ENCODE peak calls at places on chromosome 4, in ten cellular contexts. Z, Q, C, M, X, F, D, H, U and K are unnamed samples. For H3K9me3, the result is how much of the 10 kb centered on the place peaks cover.

GRCh38 chr4:128060130-128060619 is 937 bp upstream of the LARP1B start:
- DNase-seq in Z (no peak), Q (no peak), C (no peak), M (no peak), X (no peak), F (no peak), D (no peak), H (no peak), U (no peak), K (no peak)

GRCh38 chr4:148376151-148376550 is 66.1 kb downstream of the NR3C2 start:
- DNase-seq in Z (peak), Q (no peak), C (no peak), M (peak), X (peak), F (peak), D (peak), H (no peak), U (peak), K (no peak)

GRCh38 chr4:179361978-179362486 is 1919.8 kb upstream of the AGA start:
- DNase-seq in Z (no peak), Q (no peak), C (no peak), M (no peak), X (no peak), F (no peak), D (no peak), H (no peak), U (no peak), K (no peak)

GRCh38 chr4:71107732-71108131 is 114.3 kb downstream of the DCK start:
- DNase-seq in Z (no peak), Q (no peak), C (no peak), M (no peak), X (no peak), F (no peak), D (no peak), H (no peak), U (no peak), K (no peak)

GRCh38 chr4:7371122-7371941 is 63.4 kb downstream of the PSAPL1 start:
- DNase-seq in Z (no peak), Q (no peak), C (no peak), M (no peak), X (no peak), F (no peak), D (no peak), H (no peak), U (no peak), K (no peak)

GRCh38 chr4:113635739-113636437 is 125.7 kb downstream of the CAMK2D start:
- DNase-seq in Z (no peak), Q (no peak), C (no peak), M (no peak), X (no peak), F (no peak), D (no peak), H (no peak), U (no peak), K (no peak)

GRCh38 chr4:159455675-159456235 is 352.9 kb downstream of the RAPGEF2 start:
- DNase-seq in Z (no peak), Q (no peak), C (no peak), M (no peak), X (peak), F (peak), D (no peak), H (peak), U (no peak), K (no peak)

GRCh38 chr4:183181081-183181480 is 82.0 kb downstream of the WWC2 start:
- DNase-seq in Z (no peak), Q (no peak), C (no peak), M (no peak), X (no peak), F (no peak), D (no peak), H (no peak), U (no peak), K (no peak)

GRCh38 chr4:165814256-165815010 is 58.6 kb upstream of the TLL1 start:
- DNase-seq in Z (no peak), Q (no peak), C (no peak), M (no peak), X (no peak), F (no peak), D (no peak), H (no peak), U (no peak), K (no peak)

GRCh38 chr4:8307714-8308113 is 38.2 kb downstream of the HTRA3 start:
- DNase-seq in Z (no peak), Q (peak), C (peak), M (peak), X (no peak), F (no peak), D (peak), H (no peak), U (no peak), K (no peak)

GRCh38 chr4:55613621-55614020 is 21.6 kb upstream of the PDCL2 start:
- DNase-seq in Z (no peak), Q (no peak), C (no peak), M (no peak), X (no peak), F (no peak), D (no peak), H (no peak), U (no peak), K (no peak)

GRCh38 chr4:110533940-110534339 is 58.0 kb downstream of the ENPEP start:
- DNase-seq in Z (no peak), Q (no peak), C (no peak), M (no peak), X (no peak), F (no peak), D (no peak), H (no peak), U (no peak), K (no peak)

GRCh38 chr4:87236851-87237250 is 16.4 kb upstream of the KLHL8 start:
- DNase-seq in Z (no peak), Q (no peak), C (no peak), M (no peak), X (no peak), F (peak), D (no peak), H (no peak), U (no peak), K (no peak)

GRCh38 chr4:39928538-39928937 is 49.2 kb downstream of the PDS5A start:
- DNase-seq in Z (no peak), Q (no peak), C (no peak), M (no peak), X (no peak), F (no peak), D (no peak), H (no peak), U (no peak), K (no peak)

GRCh38 chr4:48997962-48998361 is 11.9 kb downstream of the CWH43 start:
- DNase-seq in Z (no peak), Q (no peak), C (no peak), M (no peak), X (no peak), F (no peak), D (no peak), H (no peak), U (no peak), K (no peak)

GRCh38 chr4:49002931-49003330 is 16.9 kb downstream of the CWH43 start:
- DNase-seq in Z (no peak), Q (no peak), C (no peak), M (no peak), X (no peak), F (no peak), D (no peak), H (no peak), U (no peak), K (no peak)

GRCh38 chr4:49000806-49001205 is 14.7 kb downstream of the CWH43 start:
- DNase-seq in Z (no peak), Q (no peak), C (no peak), M (no peak), X (no peak), F (no peak), D (no peak), H (no peak), U (no peak), K (no peak)

DNA sequence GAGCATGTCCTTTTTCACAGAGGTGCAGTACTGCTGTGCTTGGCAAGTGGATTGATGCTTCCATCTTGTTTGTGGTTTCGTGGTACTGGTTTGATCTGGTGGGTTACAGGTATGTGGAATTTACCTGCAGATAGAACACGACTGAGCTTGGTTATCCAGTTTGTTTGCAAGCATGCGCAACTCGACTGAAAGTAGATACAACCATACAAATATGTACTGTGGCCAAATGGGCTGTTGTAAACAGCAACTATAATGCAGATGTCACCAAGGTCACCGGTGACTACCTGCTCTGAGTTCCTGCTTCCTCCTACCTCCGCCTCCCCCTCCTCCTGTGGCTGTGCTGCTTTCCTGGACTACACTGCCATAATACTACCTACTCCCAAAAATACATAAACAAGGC is 12.4 kb downstream of the CWH43 start:
- DNase-seq in Z (no peak), Q (no peak), C (no peak), M (no peak), X (no peak), F (no peak), D (no peak), H (no peak), U (no peak), K (no peak)
- H3K9me3 ChIP-seq in Z (under half), Q (under half), C (under half), M (under half), X (under half), F (under half), D (under half), H (under half), U (under half), K (under half)

DNA sequence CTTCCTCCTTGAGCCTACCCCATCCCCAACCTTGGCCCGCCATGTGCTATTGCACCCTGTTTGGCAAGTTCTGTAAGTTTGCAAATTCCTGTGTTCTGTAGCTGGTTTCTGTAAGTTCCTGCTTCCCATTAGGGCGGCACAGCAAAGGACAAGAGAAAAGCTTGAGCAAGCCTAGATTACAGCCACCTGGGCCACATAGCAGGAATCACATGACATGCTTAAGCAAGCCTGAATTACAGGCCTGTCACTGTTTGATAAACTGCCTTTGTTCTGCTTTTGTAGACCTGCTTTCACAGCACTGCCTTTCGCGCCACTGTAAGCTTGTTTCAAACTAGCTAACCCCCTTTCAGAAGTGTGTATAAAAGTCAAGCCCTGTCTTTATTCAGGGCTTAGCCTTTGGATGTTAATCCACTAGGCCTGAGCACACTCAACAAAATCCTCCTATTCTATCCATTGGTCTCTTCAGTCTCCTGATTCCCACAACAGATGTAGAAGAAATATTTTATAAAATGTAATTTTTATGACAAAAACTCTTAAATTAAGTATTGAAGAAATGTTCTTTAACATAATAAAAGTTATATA is 906.8 kb upstream of the NDST4 start:
- DNase-seq in Z (no peak), Q (no peak), C (no peak), M (no peak), X (no peak), F (no peak), D (no peak), H (no peak), U (no peak), K (no peak)
- H3K9me3 ChIP-seq in Z (under half), Q (under half), C (half or more), M (under half), X (under half), F (under half), D (under half), H (under half), U (under half), K (under half)

GRCh38 chr4:19473569-19473968 is 778.1 kb upstream of the SLIT2 start:
- DNase-seq in Z (no peak), Q (no peak), C (no peak), M (no peak), X (no peak), F (no peak), D (no peak), H (no peak), U (no peak), K (no peak)
- H3K9me3 ChIP-seq in Z (under half), Q (under half), C (under half), M (under half), X (under half), F (under half), D (under half), H (under half), U (under half), K (under half)

DNA sequence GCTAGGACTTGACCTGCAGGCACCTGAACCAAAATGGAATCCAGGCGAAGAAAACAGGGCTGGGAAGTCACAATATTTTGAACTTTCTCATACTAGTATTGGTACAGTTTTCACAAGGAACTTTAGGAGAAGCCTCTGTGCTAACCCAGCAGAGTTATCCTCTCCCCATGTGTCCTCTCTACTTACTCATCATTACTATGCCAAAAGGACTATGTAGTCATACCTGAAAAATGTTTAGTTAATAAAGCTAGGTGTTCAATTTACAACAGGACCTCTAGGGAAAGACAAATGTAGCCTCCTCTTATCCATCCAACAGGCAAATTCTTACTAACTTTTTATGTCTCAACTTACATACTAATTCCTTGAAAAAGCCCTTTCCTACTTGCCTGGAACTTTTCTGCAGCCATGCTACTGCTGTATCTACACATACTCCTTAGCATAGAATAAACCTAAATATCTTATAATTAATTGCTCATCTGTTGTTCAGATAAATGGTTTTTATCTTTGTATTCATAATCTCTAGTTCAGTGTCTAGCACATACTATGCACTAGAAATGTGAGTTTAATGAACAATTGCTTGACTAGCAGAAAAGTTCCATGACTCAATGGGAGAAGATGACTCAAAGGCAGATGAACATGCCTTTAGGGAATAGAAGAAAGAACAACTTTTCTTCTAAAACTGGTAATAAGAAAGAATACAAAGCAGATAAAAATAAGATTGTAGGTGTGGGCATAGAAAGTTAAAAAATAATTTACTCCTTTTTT is 215.5 kb upstream of the VEGFC start:
- DNase-seq in Z (no peak), Q (no peak), C (no peak), M (no peak), X (no peak), F (no peak), D (no peak), H (no peak), U (no peak), K (no peak)
- H3K9me3 ChIP-seq in Z (under half), Q (under half), C (under half), M (under half), X (under half), F (under half), D (under half), H (under half), U (under half), K (under half)

GRCh38 chr4:150960818-150961217 is 54.3 kb downstream of the LRBA start:
- DNase-seq in Z (no peak), Q (no peak), C (no peak), M (no peak), X (no peak), F (no peak), D (no peak), H (no peak), U (no peak), K (no peak)

GRCh38 chr4:150964754-150965153 is 50.3 kb downstream of the LRBA start:
- DNase-seq in Z (no peak), Q (no peak), C (no peak), M (no peak), X (no peak), F (no peak), D (no peak), H (no peak), U (no peak), K (no peak)

GRCh38 chr4:150961566-150961965 is 53.5 kb downstream of the LRBA start:
- DNase-seq in Z (no peak), Q (no peak), C (no peak), M (no peak), X (no peak), F (no peak), D (no peak), H (no peak), U (no peak), K (no peak)

GRCh38 chr4:150962245-150962644 is 52.8 kb downstream of the LRBA start:
- DNase-seq in Z (no peak), Q (no peak), C (no peak), M (no peak), X (no peak), F (no peak), D (no peak), H (no peak), U (no peak), K (no peak)

DNA sequence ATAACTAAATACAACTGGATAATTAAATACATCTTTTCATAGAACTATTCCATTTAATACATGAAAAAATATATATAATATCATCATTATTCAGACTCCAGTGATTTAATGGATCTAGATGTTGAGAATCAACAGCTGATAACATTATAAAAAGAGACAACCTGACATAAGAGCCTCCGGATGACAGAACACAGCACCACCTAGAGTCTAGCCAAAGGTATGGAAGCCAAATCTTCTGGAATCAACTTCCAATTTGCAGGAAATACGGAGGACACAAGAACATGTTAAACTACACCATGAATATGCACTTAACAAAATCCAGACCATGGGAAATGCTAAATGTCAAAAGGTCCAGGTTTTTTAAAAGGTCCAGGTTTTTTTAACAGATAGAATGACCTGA is 55.0 kb downstream of the LRBA start:
- DNase-seq in Z (no peak), Q (no peak), C (no peak), M (no peak), X (no peak), F (no peak), D (no peak), H (no peak), U (no peak), K (no peak)
- H3K9me3 ChIP-seq in Z (under half), Q (under half), C (under half), M (under half), X (under half), F (under half), D (under half), H (under half), U (under half), K (under half)

GRCh38 chr4:19969492-19969891 is 282.2 kb upstream of the SLIT2 start:
- DNase-seq in Z (no peak), Q (no peak), C (no peak), M (no peak), X (no peak), F (no peak), D (no peak), H (no peak), U (no peak), K (no peak)

DNA sequence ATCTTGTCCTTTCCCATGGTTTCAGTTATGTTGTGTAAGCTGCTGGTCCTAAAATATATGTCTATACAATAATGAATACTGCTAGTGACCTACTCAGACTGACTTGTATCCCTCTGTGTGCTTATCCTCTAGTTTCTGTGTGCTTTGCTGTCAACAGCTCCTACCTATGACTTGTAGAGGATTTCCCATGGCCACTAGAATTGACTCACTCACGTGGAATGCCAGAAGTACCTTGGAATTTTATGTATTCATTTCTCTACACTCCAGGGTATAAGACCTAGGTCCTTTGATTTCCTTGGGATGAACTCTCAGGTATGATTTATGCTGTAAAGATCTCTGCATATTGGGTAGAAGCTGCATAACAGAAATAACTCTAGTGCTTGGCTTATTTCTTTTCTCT is 279.9 kb upstream of the SLIT2 start:
- DNase-seq in Z (no peak), Q (no peak), C (no peak), M (no peak), X (no peak), F (no peak), D (no peak), H (no peak), U (no peak), K (no peak)
- H3K9me3 ChIP-seq in Z (under half), Q (under half), C (under half), M (under half), X (under half), F (under half), D (under half), H (under half), U (under half), K (under half)

GRCh38 chr4:43550981-43551627 is 658.6 kb downstream of the GRXCR1 start:
- DNase-seq in Z (no peak), Q (no peak), C (peak), M (no peak), X (no peak), F (no peak), D (no peak), H (no peak), U (no peak), K (no peak)

GRCh38 chr4:43560047-43560446 is 667.5 kb downstream of the GRXCR1 start:
- DNase-seq in Z (no peak), Q (no peak), C (no peak), M (no peak), X (no peak), F (no peak), D (no peak), H (no peak), U (no peak), K (no peak)

GRCh38 chr4:43556262-43556661 is 663.7 kb downstream of the GRXCR1 start:
- DNase-seq in Z (no peak), Q (no peak), C (no peak), M (no peak), X (no peak), F (no peak), D (no peak), H (no peak), U (no peak), K (no peak)
- H3K9me3 ChIP-seq in Z (under half), Q (under half), C (under half), M (under half), X (under half), F (under half), D (under half), H (under half), U (under half), K (under half)